ENCODE peak calls at places on chromosomes 6 and 20, in five cellular contexts. Q, V, T, D and O are unnamed samples.

GRCh38 chr6:22071655-22072054 is 225.2 kb downstream of the PRL start:
- DNase-seq in Q (no peak), V (no peak), T (peak; percentile 37), D (no peak), O (no peak)

GRCh38 chr20:11553603-11554002 is 364.1 kb upstream of the BTBD3 start:
- DNase-seq in Q (no peak), V (no peak), T (peak; percentile 41), D (no peak), O (no peak)

GRCh38 chr20:40999841-41000240 is 28.8 kb upstream of the TOP1 start:
- DNase-seq in Q (no peak), V (no peak), T (no peak), D (no peak), O (no peak)

GRCh38 chr6:31403283-31403989 is at the start of gene MICA:
- DNase-seq in Q (peak; percentile 94), V (peak; percentile 98), T (peak; percentile 97), D (peak; percentile 97), O (peak; percentile 96)

GRCh38 chr6:148997863-148998262 is 251.0 kb downstream of the UST start:
- DNase-seq in Q (no peak), V (no peak), T (peak; percentile 79), D (no peak), O (no peak)

GRCh38 chr6:90948540-90948939 is 361.7 kb upstream of the MAP3K7 start:
- DNase-seq in Q (no peak), V (no peak), T (no peak), D (no peak), O (no peak)

GRCh38 chr6:113585246-113585645 is 271.9 kb upstream of the MARCKS start:
- DNase-seq in Q (no peak), V (no peak), T (no peak), D (no peak), O (no peak)

GRCh38 chr6:140500864-140501263 is 1126.4 kb upstream of the CITED2 start:
- DNase-seq in Q (no peak), V (no peak), T (no peak), D (no peak), O (no peak)

GRCh38 chr6:155782320-155782730 is 326.7 kb upstream of the NOX3 start:
- DNase-seq in Q (no peak), V (no peak), T (peak; percentile 78), D (no peak), O (no peak)

GRCh38 chr20:37463726-37464125 is 57.3 kb upstream of the NNAT start:
- DNase-seq in Q (no peak), V (no peak), T (no peak), D (no peak), O (no peak)

GRCh38 chr6:42993445-42993844 is 9.1 kb downstream of the PPP2R5D start:
- DNase-seq in Q (no peak), V (no peak), T (peak; percentile 28), D (no peak), O (no peak)

GRCh38 chr6:99905209-99906106 is 88.6 kb downstream of the MCHR2 start:
- DNase-seq in Q (no peak), V (no peak), T (peak; percentile 73), D (no peak), O (peak; percentile 33)

GRCh38 chr6:99940582-99940981 is 53.4 kb downstream of the MCHR2 start:
- DNase-seq in Q (no peak), V (peak; percentile 58), T (no peak), D (no peak), O (no peak)

GRCh38 chr6:111789593-111789992 is 83.7 kb downstream of the FYN start:
- DNase-seq in Q (no peak), V (no peak), T (peak; percentile 71), D (no peak), O (no peak)

GRCh38 chr6:108510461-108511319 is 50.0 kb upstream of the FOXO3 start:
- DNase-seq in Q (no peak), V (no peak), T (no peak), D (no peak), O (no peak)

GRCh38 chr6:154613137-154613676 is 102.7 kb upstream of the CNKSR3 start:
- DNase-seq in Q (no peak), V (no peak), T (peak; percentile 89), D (no peak), O (no peak)

GRCh38 chr6:157157228-157157627 is 166.1 kb downstream of the TMEM242 start:
- DNase-seq in Q (no peak), V (no peak), T (no peak), D (no peak), O (no peak)

GRCh38 chr6:33858053-33858475 is 54.3 kb upstream of the MLN start:
- DNase-seq in Q (no peak), V (no peak), T (peak; percentile 11), D (no peak), O (no peak)

GRCh38 chr6:143146186-143146831 is 85.6 kb downstream of the AIG1 start:
- DNase-seq in Q (no peak), V (no peak), T (no peak), D (no peak), O (no peak)

GRCh38 chr6:105769987-105770386 is 316.1 kb upstream of the PRDM1 start:
- DNase-seq in Q (no peak), V (no peak), T (peak; percentile 87), D (no peak), O (no peak)

GRCh38 chr6:28489366-28490190 is 26.0 kb downstream of the GPX6 start:
- DNase-seq in Q (no peak), V (peak; percentile 95), T (peak; percentile 75), D (no peak), O (peak; percentile 87)

GRCh38 chr6:36563928-36564284 is 16.6 kb upstream of the STK38 start:
- DNase-seq in Q (no peak), V (no peak), T (no peak), D (no peak), O (no peak)

GRCh38 chr6:89198235-89198634 is 18.9 kb downstream of the GABRR1 start:
- DNase-seq in Q (no peak), V (peak; percentile 77), T (no peak), D (no peak), O (peak; percentile 37)

GRCh38 chr6:90355965-90356364 is 59.3 kb upstream of the BACH2 start:
- DNase-seq in Q (no peak), V (peak; percentile 53), T (no peak), D (no peak), O (peak; percentile 10)

GRCh38 chr6:43716099-43716498 is 28.5 kb upstream of the MRPS18A start:
- DNase-seq in Q (no peak), V (no peak), T (no peak), D (no peak), O (peak; percentile 72)

GRCh38 chr6:25318589-25318988 is 39.4 kb downstream of the CARMIL1 start:
- DNase-seq in Q (no peak), V (no peak), T (no peak), D (no peak), O (peak; percentile 20)

GRCh38 chr6:160265869-160266476 is 7.4 kb upstream of the SLC22A2 start:
- DNase-seq in Q (no peak), V (peak; percentile 23), T (no peak), D (no peak), O (no peak)

GRCh38 chr6:7267521-7268091 is 45.4 kb downstream of the SSR1 start:
- DNase-seq in Q (peak; percentile 89), V (no peak), T (peak; percentile 97), D (peak; percentile 80), O (peak; percentile 35)

GRCh38 chr6:160041608-160042007 is 72.7 kb downstream of the IGF2R start:
- DNase-seq in Q (peak; percentile 66), V (peak; percentile 24), T (peak; percentile 74), D (no peak), O (no peak)

GRCh38 chr6:1625926-1626413 is 16.3 kb downstream of the FOXC1 start:
- DNase-seq in Q (no peak), V (no peak), T (no peak), D (no peak), O (no peak)

GRCh38 chr20:61422636-61423425 is 170.8 kb downstream of the CDH4 start:
- DNase-seq in Q (no peak), V (peak; percentile 72), T (no peak), D (no peak), O (peak; percentile 72)

GRCh38 chr6:166351715-166352285 is 9.5 kb upstream of the SFT2D1 start:
- DNase-seq in Q (no peak), V (no peak), T (no peak), D (no peak), O (no peak)

GRCh38 chr6:157898640-157899039 is 75.6 kb downstream of the SNX9 start:
- DNase-seq in Q (no peak), V (no peak), T (no peak), D (no peak), O (no peak)

GRCh38 chr20:53157443-53158408 is 185.6 kb downstream of the TSHZ2 start:
- DNase-seq in Q (no peak), V (peak; percentile 94), T (peak; percentile 41), D (no peak), O (peak; percentile 66)

GRCh38 chr6:75794954-75795739 is 46.1 kb downstream of the MYO6 start:
- DNase-seq in Q (no peak), V (no peak), T (peak; percentile 45), D (no peak), O (no peak)

GRCh38 chr6:149833651-149834050 is 30.5 kb downstream of the LRP11 start:
- DNase-seq in Q (no peak), V (no peak), T (no peak), D (no peak), O (no peak)

GRCh38 chr6:150813319-150813992 is 52.0 kb upstream of the MTHFD1L start:
- DNase-seq in Q (no peak), V (no peak), T (peak; percentile 82), D (no peak), O (no peak)

GRCh38 chr6:3355358-3356055 is 96.8 kb downstream of the PSMG4 start:
- DNase-seq in Q (no peak), V (peak; percentile 68), T (peak; percentile 65), D (no peak), O (peak; percentile 65)
- H3K4me3 ChIP-seq in Q (no peak overlapping the region), V (no peak overlapping the region), T (peak overlapping the region; percentile 66), D (no peak overlapping the region), O (no peak overlapping the region)

DNA sequence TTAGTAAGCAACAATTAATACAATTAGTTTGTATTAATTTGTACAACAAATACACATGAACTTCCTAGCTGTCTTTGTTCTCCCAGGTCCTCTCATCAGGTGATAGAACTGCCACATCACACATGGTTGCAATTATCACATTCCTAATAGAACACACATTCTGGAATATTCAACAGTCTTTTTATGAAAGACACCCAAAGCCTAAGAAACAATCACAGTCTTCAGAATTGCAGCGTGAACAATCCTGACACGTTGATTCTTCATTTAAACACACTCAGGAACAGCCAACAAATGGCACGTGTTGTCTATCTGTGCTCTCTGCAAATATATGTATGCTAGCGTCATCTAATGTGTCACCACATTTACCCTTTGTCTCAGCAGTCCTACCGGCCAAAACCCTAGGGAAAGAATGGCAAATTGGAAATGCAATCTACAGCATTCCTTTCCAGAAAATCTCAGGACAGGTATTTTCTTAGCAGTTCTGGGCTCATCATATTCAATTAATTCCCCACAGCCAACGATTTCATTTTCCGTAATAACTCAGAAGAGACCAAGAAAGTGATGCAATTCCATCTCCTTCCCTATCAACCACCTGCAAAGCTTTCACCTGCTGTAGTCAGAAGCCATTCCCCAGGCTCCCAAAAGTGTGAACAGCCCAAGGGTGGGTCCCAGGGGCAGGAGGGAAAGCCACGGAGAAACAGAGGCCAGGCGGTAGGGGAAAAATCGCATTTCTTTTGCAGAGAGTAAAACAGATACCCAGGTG is 280.3 kb upstream of the JARID2 start:
- DNase-seq in Q (no peak), V (no peak), T (peak; percentile 64), D (no peak), O (no peak)
- H3K4me3 ChIP-seq in Q (no peak overlapping the region), V (no peak overlapping the region), T (no peak overlapping the region), D (no peak overlapping the region), O (no peak overlapping the region)

GRCh38 chr6:16239798-16240123 is 1.4 kb downstream of the GMPR start:
- DNase-seq in Q (no peak), V (no peak), T (peak; percentile 82), D (no peak), O (peak; percentile 76)
- H3K4me3 ChIP-seq in Q (peak overlapping the region; percentile 73), V (peak overlapping the region; percentile 80), T (peak overlapping the region; percentile 70), D (peak overlapping the region; percentile 93), O (no peak overlapping the region)

GRCh38 chr6:4088684-4089083 is 9.7 kb upstream of the FAM217A start:
- DNase-seq in Q (no peak), V (no peak), T (no peak), D (no peak), O (no peak)
- H3K4me3 ChIP-seq in Q (no peak overlapping the region), V (no peak overlapping the region), T (no peak overlapping the region), D (no peak overlapping the region), O (no peak overlapping the region)